ENCODE peak calls at places on chromosomes 6 and 20, in five cellular contexts. S is GM23338, R is EL, N is AG04450, O is IMR-90. P is an unnamed sample.

GRCh38 chr20:13261460-13262301 is 40.6 kb downstream of the ISM1 start:
- DNase-seq in S (peak), O (peak), R (peak), N (peak), P (peak)

GRCh38 chr6:138563650-138564049 is 64.4 kb upstream of the NHSL1 start:
- DNase-seq in N (no peak), S (no peak), O (no peak), R (no peak), P (no peak)

GRCh38 chr20:13220857-13221297 is at the start of gene ISM1:
- DNase-seq in N (no peak), O (no peak), R (no peak), S (peak), P (no peak)

GRCh38 chr20:8129211-8129986 is 2.7 kb upstream of the PLCB1 start:
- DNase-seq in S (no peak), O (peak), N (peak), R (peak), P (peak)

GRCh38 chr20:48627737-48628128 is 200.1 kb downstream of the PREX1 start:
- DNase-seq in N (no peak), O (no peak), R (no peak), S (no peak), P (no peak)

GRCh38 chr6:17042422-17043147 is 59.3 kb upstream of the STMND1 start:
- DNase-seq in S (peak), R (peak), N (no peak), O (peak), P (peak)

GRCh38 chr6:46440133-46440532 is 51.1 kb downstream of the RCAN2 start:
- DNase-seq in R (peak), O (peak), S (no peak), N (no peak), P (peak)

GRCh38 chr6:85660181-85660611 is 17.5 kb upstream of the SYNCRIP start:
- DNase-seq in N (peak), O (peak), S (no peak), R (peak), P (peak)

GRCh38 chr6:144423167-144423566 is 138.0 kb downstream of the UTRN start:
- DNase-seq in S (peak), O (peak), N (no peak), R (no peak), P (no peak)

GRCh38 chr20:10558635-10559187 is 115.1 kb downstream of the JAG1 start:
- DNase-seq in R (peak), N (peak), S (no peak), O (peak), P (peak)

GRCh38 chr6:8237668-8238067 is 135.3 kb upstream of the EEF1E1 start:
- DNase-seq in S (no peak), R (no peak), O (no peak), N (no peak), P (no peak)

GRCh38 chr20:58614366-58614765 is 36.7 kb upstream of the STX16 start:
- DNase-seq in O (no peak), N (no peak), R (no peak), S (no peak), P (no peak)

GRCh38 chr20:43409041-43409913 is 48.4 kb upstream of the SRSF6 start:
- DNase-seq in S (peak), O (peak), R (peak), N (peak), P (peak)

GRCh38 chr6:53795254-53795701 is 473 bp downstream of the LRRC1 start:
- DNase-seq in N (no peak), R (peak), S (peak), O (no peak), P (no peak)

GRCh38 chr6:44202972-44203750 is 13.6 kb upstream of the MYMX start:
- DNase-seq in N (no peak), S (peak), R (no peak), O (no peak), P (no peak)

GRCh38 chr6:105900120-105900937 is 185.8 kb upstream of the PRDM1 start:
- DNase-seq in S (no peak), R (peak), O (peak), N (peak), P (peak)

GRCh38 chr6:53486679-53487078 is 58.2 kb downstream of the GCLC start:
- DNase-seq in R (no peak), S (no peak), N (no peak), O (no peak), P (no peak)

GRCh38 chr6:38713812-38714211 is 1.3 kb upstream of the DNAH8 start:
- DNase-seq in R (no peak), S (peak), O (no peak), N (no peak), P (no peak)

GRCh38 chr6:114218831-114219230 is 124.0 kb downstream of the HS3ST5 start:
- DNase-seq in N (no peak), O (no peak), R (no peak), S (no peak), P (no peak)

GRCh38 chr20:47724398-47724797 is 60.9 kb downstream of the SULF2 start:
- DNase-seq in O (no peak), R (no peak), N (no peak), S (no peak), P (peak)

GRCh38 chr6:1614767-1615650 is 5.3 kb downstream of the FOXC1 start:
- DNase-seq in O (no peak), N (no peak), S (peak), R (no peak), P (no peak)

GRCh38 chr6:68634503-68635411 is at the start of gene ADGRB3:
- DNase-seq in R (peak), N (no peak), O (peak), S (peak), P (peak)

GRCh38 chr6:89044988-89045387 is 35.6 kb upstream of the PNRC1 start:
- DNase-seq in R (no peak), S (no peak), N (no peak), O (no peak), P (no peak)

GRCh38 chr6:144534123-144534676 is 249.1 kb downstream of the UTRN start:
- DNase-seq in N (no peak), R (no peak), O (peak), S (no peak), P (no peak)

GRCh38 chr6:54291146-54291545 is 17.1 kb upstream of the TINAG start:
- DNase-seq in R (peak), S (no peak), O (peak), N (no peak), P (peak)

GRCh38 chr6:105015482-105015881 is 58.6 kb downstream of the LIN28B start:
- DNase-seq in R (peak), S (no peak), O (peak), N (peak), P (peak)

GRCh38 chr6:74735304-74735703 is 470.5 kb downstream of the COL12A1 start:
- DNase-seq in R (peak), O (peak), N (peak), S (no peak), P (peak)

GRCh38 chr20:17936306-17936790 is 32.2 kb downstream of the SNX5 start:
- DNase-seq in O (peak), S (no peak), R (peak), N (no peak), P (peak)

GRCh38 chr6:26309731-26310142 is 55.3 kb upstream of the BTN3A2 start:
- DNase-seq in S (no peak), R (peak), O (peak), N (no peak), P (peak)

GRCh38 chr6:166592818-166593217 is 6.3 kb upstream of the RAMACL start:
- DNase-seq in O (peak), S (no peak), R (no peak), N (no peak), P (peak)

GRCh38 chr20:63705232-63706026 is 2.3 kb downstream of the ARFRP1 start:
- DNase-seq in S (no peak), R (no peak), O (no peak), N (no peak), P (no peak)

GRCh38 chr6:168180548-168181011 is 101.6 kb upstream of the FRMD1 start:
- DNase-seq in S (peak), N (no peak), R (no peak), O (no peak), P (no peak)

GRCh38 chr20:30485331-30486102 is 771.9 kb upstream of the DEFB115 start:
- DNase-seq in N (no peak), O (no peak), R (no peak), S (no peak), P (no peak)

GRCh38 chr20:13913517-13913916 is 76.9 kb downstream of the SEL1L2 start:
- DNase-seq in N (no peak), S (no peak), R (no peak), O (no peak), P (no peak)

GRCh38 chr6:42378536-42378935 is 73.2 kb downstream of the TRERF1 start:
- DNase-seq in S (no peak), R (no peak), N (no peak), O (no peak), P (no peak)

GRCh38 chr20:1415667-1416468 is 23.0 kb upstream of the FKBP1A start:
- DNase-seq in S (no peak), O (peak), N (peak), R (peak), P (peak)

GRCh38 chr6:36442671-36443497 is at the start of the genes KCTD20 and PXT1:
- DNase-seq in R (peak), N (peak), S (peak), O (peak), P (peak)

GRCh38 chr6:12014873-12015149 is 2.7 kb downstream of the HIVEP1 start:
- DNase-seq in R (no peak), N (no peak), O (no peak), S (no peak), P (no peak)